ENCODE peak calls at places on chromosomes 13 and 19, in ten cellular contexts. K, P, S, D, X, E, O, G, H and M are unnamed samples.

GRCh38 chr19:3459322-3459881 is 20.9 kb downstream of the SMIM24 start:
- DNase-seq in G (peak), D (no peak), H (no peak), S (no peak), K (no peak), O (no peak), X (no peak), E (no peak), P (no peak), M (no peak)

GRCh38 chr13:43348397-43348796 is 325.0 kb downstream of the DNAJC15 start:
- DNase-seq in O (no peak), S (no peak), P (no peak), D (no peak), K (no peak), H (no peak), X (no peak), E (no peak), G (no peak), M (no peak)

GRCh38 chr13:40640845-40641458 is 25.5 kb downstream of the FOXO1 start:
- DNase-seq in P (no peak), D (no peak), O (no peak), H (no peak), K (no peak), E (no peak), X (no peak), S (no peak), G (no peak), M (peak)

GRCh38 chr19:31261019-31261595 is 88.1 kb downstream of the TSHZ3 start:
- DNase-seq in P (peak), G (no peak), H (no peak), O (no peak), K (no peak), X (no peak), E (no peak), D (no peak), S (no peak), M (no peak)

GRCh38 chr13:24308488-24309020 is 826 bp upstream of the C1QTNF9 start:
- DNase-seq in H (no peak), G (no peak), D (no peak), O (no peak), P (no peak), K (no peak), X (no peak), S (no peak), E (no peak), M (no peak)

GRCh38 chr19:28949027-28949426 is 263.9 kb downstream of the UQCRFS1 start:
- DNase-seq in G (no peak), O (no peak), K (no peak), X (no peak), E (no peak), S (no peak), H (no peak), D (no peak), P (no peak), M (no peak)

GRCh38 chr19:21751379-21751778 is 16.0 kb downstream of the ZNF100 start:
- DNase-seq in O (no peak), G (peak), S (no peak), H (no peak), K (no peak), P (no peak), D (no peak), X (no peak), E (no peak), M (no peak)

GRCh38 chr19:55635334-55635717 is 5.5 kb upstream of the ZNF580 start:
- DNase-seq in K (no peak), E (no peak), D (no peak), P (no peak), O (no peak), H (no peak), X (no peak), G (peak), S (no peak), M (no peak)

GRCh38 chr19:42850981-42851717 is 28.4 kb downstream of the PSG1 start:
- DNase-seq in X (no peak), P (no peak), K (peak), D (no peak), O (no peak), S (peak), E (no peak), G (no peak), H (no peak), M (no peak)

GRCh38 chr13:107865643-107866006 is 349.7 kb downstream of the LIG4 start:
- DNase-seq in P (no peak), H (no peak), E (peak), O (no peak), K (no peak), D (peak), G (no peak), S (no peak), X (no peak), M (no peak)

GRCh38 chr19:12628040-12629022 is 17.6 kb downstream of the ZNF791 start:
- DNase-seq in X (peak), H (no peak), G (no peak), E (no peak), O (no peak), D (no peak), S (peak), P (no peak), K (no peak), M (no peak)

GRCh38 chr13:46523972-46524737 is 28.8 kb upstream of the LRCH1 start:
- DNase-seq in K (no peak), X (no peak), P (no peak), H (no peak), E (no peak), D (no peak), O (no peak), G (no peak), S (no peak), M (no peak)

GRCh38 chr13:22107549-22107948 is 436.7 kb downstream of the FGF9 start:
- DNase-seq in S (peak), G (no peak), P (no peak), K (no peak), O (no peak), D (no peak), X (no peak), E (no peak), H (no peak), M (no peak)

GRCh38 chr19:6020166-6020967 is 42.4 kb upstream of the RANBP3 start:
- DNase-seq in S (no peak), K (no peak), E (peak), O (no peak), G (no peak), P (peak), X (no peak), H (peak), D (peak), M (peak)

GRCh38 chr13:28854657-28855056 is 34.5 kb downstream of the MTUS2 start:
- DNase-seq in S (no peak), P (no peak), X (no peak), E (no peak), G (no peak), K (no peak), O (no peak), D (no peak), H (no peak), M (no peak)

GRCh38 chr13:113613789-113614379 is 29.3 kb downstream of the TFDP1 start:
- DNase-seq in P (no peak), D (no peak), G (no peak), O (no peak), X (no peak), K (no peak), E (no peak), H (no peak), S (no peak), M (no peak)

GRCh38 chr13:111129465-111130110 is 14.5 kb downstream of the ARHGEF7 start:
- DNase-seq in E (no peak), G (no peak), K (no peak), O (no peak), H (no peak), P (no peak), S (no peak), X (no peak), D (no peak), M (no peak)

GRCh38 chr19:44891016-44891882 is at the start of gene TOMM40:
- DNase-seq in G (peak), H (peak), X (peak), O (peak), P (peak), D (peak), K (no peak), E (peak), S (no peak), M (no peak)

GRCh38 chr19:45451181-45451849 is 16.5 kb upstream of the FOSB start:
- DNase-seq in P (no peak), G (no peak), X (peak), H (no peak), E (no peak), O (peak), K (no peak), S (peak), D (no peak), M (peak)

GRCh38 chr19:6710273-6711077 is 10.0 kb downstream of the C3 start:
- DNase-seq in X (no peak), P (no peak), G (no peak), H (no peak), E (no peak), O (peak), D (no peak), S (no peak), K (peak), M (no peak)

GRCh38 chr19:2983351-2984195 is 6.2 kb downstream of the TLE6 start:
- DNase-seq in O (no peak), D (peak), S (peak), G (peak), X (peak), H (peak), K (peak), E (peak), P (peak), M (no peak)

GRCh38 chr19:38076337-38076736 is 147.7 kb downstream of the DPF1 start:
- DNase-seq in S (no peak), H (no peak), G (no peak), P (no peak), E (no peak), X (no peak), D (peak), O (no peak), K (no peak), M (no peak)